ENCODE peak calls at places on chromosome 21, in eight cellular contexts. D is stimulated activated CD4-positive, alpha-beta T cell treated with anti-CD3 and anti-CD28 coated beads, Interleukin-1b, Interleukin-23, amount 100 ng/mL, for 24 hours; L is HTR-8/SVneo; B is skeletal muscle cell; G is AML-193; K is foreskin melanocyte; Q is HEK293T; A is GM10248. Z is an unnamed sample.

GRCh38 chr21:24369751-24370150 is 1237.5 kb downstream of the MRPL39 start:
- DNase-seq in D (no peak), L (no peak), B (peak; percentile 15), G (no peak), K (no peak), Q (no peak), A (no peak), Z (no peak)

GRCh38 chr21:38956006-38956405 is 150.3 kb downstream of the ETS2 start:
- DNase-seq in D (no peak), L (no peak), B (no peak), G (no peak), K (no peak), Q (no peak), A (no peak), Z (no peak)

GRCh38 chr21:36437745-36438128 is 42.2 kb downstream of the CLDN14 start:
- DNase-seq in D (no peak), L (no peak), B (no peak), G (no peak), K (no peak), Q (no peak), A (no peak), Z (no peak)

GRCh38 chr21:44931137-44931500 is 8.7 kb upstream of the SLX9 start:
- DNase-seq in D (no peak), L (no peak), B (no peak), G (peak; percentile 34), K (no peak), Q (no peak), A (no peak), Z (peak; percentile 82)

GRCh38 chr21:45318556-45319341 is 31.1 kb upstream of the POFUT2 start:
- DNase-seq in D (no peak), L (peak; percentile 82), B (no peak), G (no peak), K (no peak), Q (no peak), A (no peak), Z (peak; percentile 78)

GRCh38 chr21:42288962-42289361 is 26.2 kb downstream of the TFF3 start:
- DNase-seq in D (no peak), L (no peak), B (no peak), G (no peak), K (no peak), Q (no peak), A (no peak), Z (no peak)

GRCh38 chr21:25970254-25970930 is 200.2 kb downstream of the APP start:
- DNase-seq in D (no peak), L (no peak), B (no peak), G (no peak), K (no peak), Q (no peak), A (no peak), Z (no peak)

GRCh38 chr21:46038871-46039397 is 57.4 kb downstream of the COL6A1 start:
- DNase-seq in D (no peak), L (peak; percentile 78), B (peak; percentile 95), G (no peak), K (no peak), Q (no peak), A (no peak), Z (peak; percentile 70)

GRCh38 chr21:44947930-44948331 is 8.1 kb downstream of the SLX9 start:
- DNase-seq in D (no peak), L (no peak), B (no peak), G (no peak), K (no peak), Q (no peak), A (no peak), Z (peak; percentile 73)

GRCh38 chr21:35578831-35579470 is 481.4 kb downstream of the SETD4 start:
- DNase-seq in D (peak; percentile 9), L (no peak), B (no peak), G (no peak), K (peak; percentile 99), Q (no peak), A (no peak), Z (no peak)

GRCh38 chr21:29256125-29256895 is 42.4 kb upstream of the BACH1 start:
- DNase-seq in D (no peak), L (no peak), B (no peak), G (peak; percentile 70), K (peak; percentile 24), Q (no peak), A (no peak), Z (no peak)

GRCh38 chr21:42304556-42305454 is 10.4 kb downstream of the TFF3 start:
- DNase-seq in D (no peak), L (no peak), B (no peak), G (no peak), K (no peak), Q (no peak), A (no peak), Z (no peak)

GRCh38 chr21:29342394-29342957 is 43.8 kb downstream of the BACH1 start:
- DNase-seq in D (peak; percentile 59), L (peak; percentile 86), B (peak; percentile 99), G (no peak), K (no peak), Q (no peak), A (peak; percentile 50), Z (no peak)

GRCh38 chr21:25149022-25149421 is 458.3 kb downstream of the MRPL39 start:
- DNase-seq in D (no peak), L (no peak), B (no peak), G (no peak), K (no peak), Q (no peak), A (no peak), Z (no peak)

GRCh38 chr21:46069719-46070279 is 28.1 kb upstream of the COL6A2 start:
- DNase-seq in D (no peak), L (no peak), B (no peak), G (no peak), K (no peak), Q (no peak), A (no peak), Z (no peak)

GRCh38 chr21:45927851-45928850 is 53.4 kb upstream of the COL6A1 start:
- DNase-seq in D (no peak), L (no peak), B (no peak), G (no peak), K (no peak), Q (no peak), A (no peak), Z (no peak)

GRCh38 chr21:32878654-32879053 is 107.1 kb upstream of the PAXBP1 start:
- DNase-seq in D (no peak), L (no peak), B (no peak), G (no peak), K (no peak), Q (no peak), A (no peak), Z (no peak)

GRCh38 chr21:29647353-29647781 is 292.4 kb downstream of the GRIK1 start:
- DNase-seq in D (no peak), L (no peak), B (peak; percentile 60), G (no peak), K (peak; percentile 13), Q (no peak), A (no peak), Z (no peak)

GRCh38 chr21:38989745-38990423 is 184.2 kb downstream of the ETS2 start:
- DNase-seq in D (no peak), L (no peak), B (peak; percentile 85), G (no peak), K (peak; percentile 64), Q (peak; percentile 64), A (no peak), Z (no peak)

Z was measured in upper lobe of right lung.